ENCODE peak calls at places on chromosomes 7 and 10, in six cellular contexts. J, S, F, G, I and B are unnamed samples.

GRCh38 chr7:7109934-7110333 is 72.4 kb upstream of the C1GALT1 start:
- DNase-seq in J (no peak), S (no peak), F (no peak), G (no peak), I (no peak), B (no peak)

GRCh38 chr7:122689346-122690109 is 9.4 kb downstream of the RNF133 start:
- DNase-seq in J (no peak), S (no peak), F (no peak), G (no peak), I (no peak), B (no peak)

GRCh38 chr7:157497367-157497743 is 160.6 kb downstream of the DNAJB6 start:
- DNase-seq in J (no peak), S (no peak), F (no peak), G (no peak), I (no peak), B (no peak)

GRCh38 chr7:40987571-40987970 is 715.3 kb downstream of the INHBA start:
- DNase-seq in J (no peak), S (no peak), F (no peak), G (no peak), I (no peak), B (no peak)

GRCh38 chr7:93921190-93921585 is 347 bp upstream of the GNG11 start:
- DNase-seq in J (peak), S (no peak), F (no peak), G (no peak), I (no peak), B (no peak)

GRCh38 chr10:81177651-81178244 is 640.0 kb downstream of the SH2D4B start:
- DNase-seq in J (no peak), S (no peak), F (no peak), G (no peak), I (no peak), B (no peak)

GRCh38 chr7:157841757-157842390 is 505.1 kb downstream of the DNAJB6 start:
- DNase-seq in J (no peak), S (no peak), F (peak), G (no peak), I (peak), B (no peak)

GRCh38 chr7:66193146-66193725 is 11.9 kb upstream of the TPST1 start:
- DNase-seq in J (no peak), S (no peak), F (no peak), G (no peak), I (no peak), B (no peak)

GRCh38 chr10:19946791-19947190 is 130.6 kb downstream of the PLXDC2 start:
- DNase-seq in J (no peak), S (no peak), F (no peak), G (no peak), I (no peak), B (no peak)

GRCh38 chr10:68235591-68235990 is 3.7 kb upstream of the ATOH7 start:
- DNase-seq in J (no peak), S (no peak), F (no peak), G (no peak), I (no peak), B (no peak)

GRCh38 chr7:2621948-2622640 is 9.7 kb upstream of the TTYH3 start:
- DNase-seq in J (no peak), S (peak), F (no peak), G (no peak), I (peak), B (no peak)

GRCh38 chr7:45984386-45985295 is 63.6 kb upstream of the IGFBP3 start:
- DNase-seq in J (no peak), S (no peak), F (no peak), G (no peak), I (no peak), B (no peak)

GRCh38 chr10:123808286-123808685 is 83.3 kb downstream of the CPXM2 start:
- DNase-seq in J (no peak), S (no peak), F (no peak), G (no peak), I (no peak), B (no peak)

GRCh38 chr7:80054356-80054755 is 80.3 kb upstream of the GNAI1 start:
- DNase-seq in J (peak), S (no peak), F (no peak), G (no peak), I (no peak), B (no peak)

GRCh38 chr7:135407884-135408283 is 102.0 kb downstream of the CNOT4 start:
- DNase-seq in J (no peak), S (no peak), F (no peak), G (no peak), I (no peak), B (no peak)

GRCh38 chr7:33805630-33806233 is 99.6 kb upstream of the BMPER start:
- DNase-seq in J (peak), S (peak), F (no peak), G (peak), I (no peak), B (no peak)

GRCh38 chr7:44309271-44310091 is 15.9 kb downstream of the CAMK2B start:
- DNase-seq in J (peak), S (peak), F (peak), G (no peak), I (peak), B (peak)

GRCh38 chr10:26987851-26988250 is 112.4 kb downstream of the ANKRD26 start:
- DNase-seq in J (no peak), S (no peak), F (no peak), G (no peak), I (no peak), B (no peak)

GRCh38 chr10:26855186-26855585 is 5.6 kb downstream of the ABI1 start:
- DNase-seq in J (peak), S (no peak), F (no peak), G (no peak), I (no peak), B (no peak)

GRCh38 chr10:69124558-69125121 is 662 bp downstream of the VPS26A start:
- DNase-seq in J (peak), S (no peak), F (peak), G (peak), I (peak), B (no peak)

GRCh38 chr7:127536426-127537152 is 48.8 kb downstream of the GCC1 start:
- DNase-seq in J (no peak), S (no peak), F (no peak), G (no peak), I (no peak), B (no peak)

GRCh38 chr10:55989188-55989587 is 371.9 kb downstream of the ZWINT start:
- DNase-seq in J (no peak), S (no peak), F (no peak), G (no peak), I (no peak), B (no peak)

GRCh38 chr7:43700646-43701501 is 28.4 kb downstream of the COA1 start:
- DNase-seq in J (no peak), S (no peak), F (no peak), G (no peak), I (no peak), B (no peak)

GRCh38 chr10:44635181-44635580 is 250.3 kb upstream of the CXCL12 start:
- DNase-seq in J (peak), S (no peak), F (no peak), G (no peak), I (no peak), B (no peak)

GRCh38 chr7:134995239-134996096 is 9.2 kb downstream of the AGBL3 start:
- DNase-seq in J (no peak), S (no peak), F (no peak), G (no peak), I (no peak), B (no peak)

GRCh38 chr10:29239569-29240472 is 49.0 kb upstream of the LYZL1 start:
- DNase-seq in J (peak), S (no peak), F (no peak), G (peak), I (no peak), B (no peak)